ENCODE peak calls at places on chromosomes 4 and X, in four cellular contexts. K is Karpas-422; Y is activated CD8-positive, alpha-beta T cell treated with anti-CD3 and anti-CD28 coated beads for 36 hours; T is progenitor cell of endocrine pancreas. P is an unnamed sample.

GRCh38 chr4:125849869-125850268 is 535.1 kb downstream of the FAT4 start:
- DNase-seq in Y (no peak), T (no peak), K (no peak), P (peak)

GRCh38 chr4:151620066-151620465 is 140.7 kb downstream of the GATB start:
- DNase-seq in K (no peak), T (no peak), Y (no peak), P (no peak)

GRCh38 chrX:132940727-132941162 is 17.7 kb downstream of the HS6ST2 start:
- DNase-seq in T (no peak), Y (no peak), K (no peak), P (no peak)

GRCh38 chr4:139913995-139914394 is 240.0 kb downstream of the MAML3 start:
- DNase-seq in K (no peak), T (no peak), Y (no peak), P (peak)

GRCh38 chrX:19882066-19882775 is 5.2 kb downstream of the SH3KBP1 start:
- DNase-seq in Y (no peak), K (no peak), T (no peak), P (no peak)

GRCh38 chrX:45824471-45824870 is 623.8 kb upstream of the DIPK2B start:
- DNase-seq in K (peak), Y (peak), T (no peak), P (peak)

GRCh38 chr4:124713213-124713592 is 671 bp upstream of the ANKRD50 start:
- DNase-seq in K (no peak), Y (peak), T (peak), P (peak)

GRCh38 chrX:23195097-23195496 is 139.6 kb upstream of the PTCHD1 start:
- DNase-seq in T (no peak), K (no peak), Y (no peak), P (no peak)

GRCh38 chrX:65534450-65535292 is at the start of gene LAS1L:
- DNase-seq in Y (peak), T (peak), K (peak), P (peak)

GRCh38 chrX:44282753-44283152 is 60.7 kb downstream of the EFHC2 start:
- DNase-seq in Y (no peak), T (no peak), K (no peak), P (no peak)

GRCh38 chr4:143616771-143617170 is 83.7 kb downstream of the FREM3 start:
- DNase-seq in T (no peak), K (no peak), Y (peak), P (peak)

GRCh38 chrX:22409418-22409817 is 136.7 kb downstream of the CBLL2 start:
- DNase-seq in T (no peak), K (no peak), Y (no peak), P (no peak)

GRCh38 chr4:2076908-2077534 is 17.9 kb downstream of the NAT8L start:
- DNase-seq in K (no peak), Y (no peak), T (no peak), P (no peak)

GRCh38 chr4:140790765-140791164 is 34.6 kb upstream of the TBC1D9 start:
- DNase-seq in K (peak), T (no peak), Y (no peak), P (no peak)

GRCh38 chr4:88002786-88003185 is 4.6 kb upstream of the PKD2 start:
- DNase-seq in T (no peak), K (no peak), Y (no peak), P (no peak)

GRCh38 chrX:15761564-15762191 is 23.6 kb downstream of the CA5B start:
- DNase-seq in T (no peak), K (peak), Y (peak), P (no peak)

GRCh38 chrX:52988985-52989917 is 30.9 kb upstream of the FAM156A start:
- DNase-seq in K (no peak), Y (peak), T (no peak), P (no peak)

GRCh38 chrX:154542723-154543424 is 3.8 kb downstream of the G6PD start:
- DNase-seq in T (no peak), Y (peak), K (no peak), P (no peak)

GRCh38 chrX:38315186-38315585 is 12.1 kb downstream of the RPGR start:
- DNase-seq in T (no peak), Y (no peak), K (no peak), P (no peak)

GRCh38 chr4:244471-244870 is 60.8 kb downstream of the ZNF732 start:
- DNase-seq in Y (peak), T (no peak), K (peak), P (peak)

GRCh38 chrX:152632445-152633097 is 5.1 kb upstream of the GABRQ start:
- DNase-seq in Y (peak), T (peak), K (peak), P (peak)

GRCh38 chr4:120692964-120693363 is 229.6 kb downstream of the PRDM5 start:
- DNase-seq in T (no peak), Y (no peak), K (no peak), P (peak)

GRCh38 chrX:39874202-39874816 is 223.4 kb downstream of the BCOR start:
- DNase-seq in T (no peak), Y (peak), K (no peak), P (no peak)

GRCh38 chr4:3352918-3353594 is 60.2 kb downstream of the RGS12 start:
- DNase-seq in Y (no peak), K (no peak), T (no peak), P (no peak)

GRCh38 chr4:41234424-41234823 is 20.1 kb upstream of the APBB2 start:
- DNase-seq in K (no peak), T (no peak), Y (no peak), P (no peak)

GRCh38 chrX:72048515-72049455 is 82.9 kb downstream of the RTL5 start:
- DNase-seq in K (no peak), Y (peak), T (no peak), P (no peak)

GRCh38 chrX:66919280-66919832 is 280.5 kb upstream of the EDA2R start:
- DNase-seq in K (no peak), Y (no peak), T (no peak), P (no peak)

GRCh38 chrX:46180258-46180687 is 364.9 kb downstream of the ZNF674 start:
- DNase-seq in Y (peak), T (no peak), K (peak), P (peak)

GRCh38 chr4:1938027-1938426 is 66.8 kb downstream of the NSD2 start:
- DNase-seq in T (no peak), Y (no peak), K (no peak), P (no peak)